ENCODE peak calls at places on chromosomes 4 and X, in ten cellular contexts. J is kidney epithelial cell; U is pancreas; F is CD4-positive, CD25-positive, alpha-beta regulatory T cell; O is stomach; E is lower lobe of right lung; X is bronchial epithelial cell; D is aorta; H is GM23248; L is HFF-Myc. I is an unnamed sample.

GRCh38 chr4:112840619-112841018 is 203.7 kb downstream of the LARP7 start:
- DNase-seq in J (no peak), X (no peak), U (no peak), F (no peak), D (no peak), E (no peak), O (no peak), H (no peak), L (no peak), I (no peak)

GRCh38 chr4:182222766-182223165 is 20.4 kb upstream of the TENM3 start:
- DNase-seq in E (no peak), U (no peak), F (no peak), X (no peak), H (no peak), O (no peak), L (no peak), J (no peak), D (no peak), I (no peak)

GRCh38 chrX:70172964-70173363 is 4.3 kb upstream of the DGAT2L6 start:
- DNase-seq in U (no peak), D (no peak), X (no peak), E (no peak), F (no peak), O (no peak), J (no peak), H (no peak), L (no peak), I (no peak)

GRCh38 chrX:7711167-7711566 is 131.8 kb upstream of the VCX start:
- DNase-seq in D (no peak), L (no peak), E (no peak), X (peak), F (no peak), O (no peak), H (peak), J (no peak), U (no peak), I (no peak)

GRCh38 chrX:135535077-135535630 is 14.7 kb downstream of the INTS6L start:
- DNase-seq in X (peak), U (no peak), H (no peak), L (no peak), O (no peak), J (no peak), F (no peak), D (no peak), E (no peak), I (no peak)

GRCh38 chr4:8231551-8232049 is 32.5 kb downstream of the SH3TC1 start:
- DNase-seq in L (no peak), D (no peak), F (no peak), U (no peak), X (no peak), E (no peak), O (no peak), H (no peak), J (no peak), I (no peak)

GRCh38 chrX:13752141-13752540 is 17.6 kb downstream of the OFD1 start:
- DNase-seq in H (no peak), L (no peak), O (no peak), E (no peak), J (no peak), U (no peak), D (no peak), F (no peak), X (peak), I (no peak)

GRCh38 chr4:168859888-168860694 is 150.0 kb downstream of the CBR4 start:
- DNase-seq in F (no peak), E (no peak), U (no peak), D (no peak), J (peak), O (no peak), X (no peak), L (no peak), H (no peak), I (no peak)

GRCh38 chr4:7714738-7715137 is 224.9 kb downstream of the AFAP1 start:
- DNase-seq in J (no peak), H (no peak), E (no peak), U (no peak), F (no peak), D (no peak), X (no peak), O (no peak), L (no peak), I (no peak)

GRCh38 chr4:179095585-179096228 is 1653.5 kb upstream of the AGA start:
- DNase-seq in F (no peak), D (no peak), X (peak), O (no peak), E (no peak), H (peak), J (peak), U (no peak), L (no peak), I (no peak)

GRCh38 chr4:40321671-40322131 is 13.4 kb upstream of the CHRNA9 start:
- DNase-seq in L (peak), U (no peak), D (no peak), F (no peak), H (peak), X (peak), J (no peak), E (no peak), O (no peak), I (no peak)

GRCh38 chr4:176226736-176227135 is 31.4 kb upstream of the SPATA4 start:
- DNase-seq in X (no peak), U (no peak), E (no peak), O (no peak), L (no peak), F (no peak), H (no peak), D (no peak), J (no peak), I (no peak)

GRCh38 chrX:10612215-10612614 is 8.2 kb downstream of the MID1 start:
- DNase-seq in D (no peak), L (no peak), E (no peak), H (peak), O (no peak), X (peak), U (no peak), F (no peak), J (no peak), I (no peak)

GRCh38 chr4:168183717-168184571 is 91.6 kb downstream of the ANXA10 start:
- DNase-seq in E (no peak), X (peak), O (no peak), D (no peak), F (no peak), H (peak), J (no peak), L (peak), U (no peak), I (peak)

GRCh38 chr4:187929024-187929423 is 66.5 kb upstream of the ZFP42 start:
- DNase-seq in O (no peak), L (no peak), X (no peak), E (no peak), U (no peak), H (no peak), J (no peak), D (no peak), F (no peak), I (no peak)

GRCh38 chr4:104500452-104500851 is 5.8 kb upstream of the CXXC4 start:
- DNase-seq in L (no peak), J (no peak), H (no peak), X (no peak), F (no peak), O (no peak), D (no peak), E (peak), U (peak), I (no peak)

GRCh38 chr4:109589605-109590004 is 29.6 kb downstream of the MCUB start:
- DNase-seq in D (no peak), J (no peak), L (no peak), U (no peak), O (no peak), E (no peak), F (no peak), X (no peak), H (no peak), I (no peak)

GRCh38 chrX:107448625-107449468 is 605 bp upstream of the FRMPD3 start:
- DNase-seq in X (no peak), L (no peak), O (no peak), H (peak), D (no peak), F (no peak), U (no peak), E (no peak), J (no peak), I (no peak)

GRCh38 chrX:16039834-16040233 is 83.5 kb upstream of the GRPR start:
- DNase-seq in J (no peak), D (no peak), H (no peak), F (no peak), L (no peak), O (no peak), X (no peak), E (no peak), U (no peak), I (no peak)

GRCh38 chrX:45806410-45807121 is 605.9 kb upstream of the DIPK2B start:
- DNase-seq in E (no peak), F (peak), J (peak), U (no peak), D (no peak), X (peak), L (peak), H (peak), O (no peak), I (no peak)

DNA sequence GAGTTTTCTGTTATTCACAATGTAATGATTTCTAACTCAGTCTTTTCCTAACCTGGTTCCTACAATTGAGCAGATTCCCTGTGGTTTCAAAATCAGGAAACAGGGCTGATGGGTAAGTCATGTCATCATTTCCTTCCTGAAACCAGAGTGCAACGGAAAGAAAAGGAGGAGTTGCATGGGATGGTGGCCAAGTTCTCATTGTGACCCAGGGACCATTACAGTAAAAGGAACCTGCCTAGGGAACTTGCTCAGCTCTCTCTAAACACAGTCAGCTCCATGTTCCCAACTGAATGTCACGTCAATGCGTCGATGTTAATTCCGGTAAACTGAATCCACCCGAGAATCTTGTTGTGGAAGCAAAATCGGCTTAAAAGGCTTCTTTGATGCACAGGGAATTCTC is 51.2 kb downstream of the LGI2 start:
- DNase-seq in U (peak), H (peak), D (no peak), F (no peak), J (no peak), E (no peak), O (no peak), L (no peak), X (peak), I (no peak)
- H3K4me3 ChIP-seq in U (no peak), H (peak), D (no peak), F (peak), J (no peak), E (peak), O (peak), L (no peak), X (no peak), I (no peak)

DNA sequence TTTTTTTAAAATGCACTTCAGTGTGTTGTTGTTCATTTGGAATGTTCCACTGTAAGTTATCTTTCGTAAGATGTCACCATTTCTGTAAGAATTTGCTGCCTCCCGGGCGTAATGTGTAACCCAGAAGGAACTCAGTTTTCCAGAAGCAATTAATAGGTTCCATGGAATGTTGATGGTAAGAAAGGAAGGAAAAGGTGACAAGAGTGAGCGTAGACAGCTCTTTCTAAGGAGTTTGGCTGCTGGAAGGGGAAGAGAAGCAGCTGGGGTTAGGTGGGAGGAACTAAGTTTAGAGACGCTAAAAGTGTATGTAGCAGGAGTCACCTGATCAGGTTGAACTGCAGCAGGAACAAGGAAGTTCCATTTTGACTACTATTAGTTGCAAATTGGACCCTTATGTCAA is 35.9 kb downstream of the PNMA5 start:
- DNase-seq in O (no peak), D (no peak), X (no peak), E (no peak), L (no peak), H (peak), J (no peak), U (no peak), F (no peak), I (no peak)
- H3K4me3 ChIP-seq in O (peak), D (no peak), X (no peak), E (no peak), L (peak), H (peak), J (no peak), U (no peak), F (no peak), I (peak)

DNA sequence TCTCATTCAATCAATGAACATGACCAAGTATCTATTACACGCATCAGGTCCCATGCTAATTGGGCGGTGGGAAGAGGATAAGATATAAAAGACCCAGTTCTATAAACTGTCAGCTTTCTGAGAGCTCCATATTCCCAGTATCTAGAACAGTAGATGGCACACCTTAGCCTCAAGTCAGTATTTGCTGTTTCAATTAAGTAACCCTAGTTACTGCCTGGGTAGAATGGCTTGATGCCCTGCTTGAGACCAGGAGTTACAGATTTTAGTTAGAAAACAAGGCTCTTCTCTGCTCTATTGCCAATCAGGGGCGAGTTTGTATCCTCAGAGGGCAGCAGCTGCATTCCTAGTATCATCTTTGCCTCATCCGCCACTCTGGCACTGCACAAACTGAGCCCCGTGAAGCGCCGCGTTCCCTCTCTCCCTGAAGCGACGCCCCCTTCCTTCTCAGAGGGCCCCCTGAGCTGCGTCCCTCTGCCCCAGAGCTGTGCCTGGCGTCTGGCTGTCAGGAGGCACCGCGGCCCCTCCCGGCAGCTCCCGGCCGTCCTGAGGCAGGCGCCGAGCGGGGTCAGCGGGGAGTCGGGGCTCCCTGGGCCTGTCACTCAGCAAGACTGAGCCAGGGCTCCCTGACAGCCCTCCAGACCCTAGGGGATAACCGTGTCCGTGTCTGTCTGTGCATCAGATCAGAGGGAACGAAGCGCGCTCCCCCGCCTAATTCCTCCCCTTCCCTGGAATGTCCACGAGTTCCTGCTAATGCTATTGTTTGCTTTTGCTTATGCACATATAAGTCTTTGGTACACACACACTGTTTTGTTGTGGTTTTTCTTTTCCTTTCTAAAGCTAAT is 212.4 kb upstream of the TTC29 start:
- DNase-seq in X (peak), O (peak), F (no peak), E (peak), D (peak), U (no peak), H (peak), J (no peak), L (no peak), I (no peak)
- H3K4me3 ChIP-seq in X (peak), O (peak), F (no peak), E (peak), D (peak), U (peak), H (peak), J (peak), L (peak), I (no peak)

DNA sequence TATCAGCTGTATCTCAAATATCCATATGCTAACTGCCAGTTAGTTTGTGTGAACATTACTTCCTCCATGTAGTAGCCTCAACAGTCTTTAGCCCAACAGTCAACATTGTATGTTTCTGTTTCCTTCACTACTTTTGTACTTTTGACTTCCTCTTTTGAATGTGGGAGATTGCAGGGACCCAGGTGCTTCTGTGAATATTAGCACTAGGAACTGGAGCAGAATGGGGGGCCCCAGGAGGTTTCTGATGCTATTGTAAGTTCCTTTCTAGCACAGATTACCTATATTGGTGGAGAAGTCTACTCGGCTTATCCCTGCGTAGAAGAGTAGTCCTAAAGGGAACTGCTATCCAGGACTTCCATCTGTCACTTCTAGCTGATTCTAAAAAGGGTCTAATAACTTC is 2.3 kb downstream of the PLAC8 start:
- DNase-seq in U (no peak), O (no peak), X (no peak), F (no peak), E (no peak), J (no peak), L (no peak), H (no peak), D (no peak), I (peak)
- H3K4me3 ChIP-seq in U (no peak), O (peak), X (no peak), F (peak), E (peak), J (no peak), L (no peak), H (no peak), D (no peak), I (peak)

GRCh38 chrX:1661922-1662221 is 47.0 kb downstream of the ASMT start:
- DNase-seq in D (no peak), F (no peak), L (no peak), J (no peak), H (no peak), E (no peak), X (no peak), O (no peak), U (no peak), I (no peak)
- H3K4me3 ChIP-seq in D (no peak), F (peak), L (no peak), J (no peak), H (no peak), E (peak), X (no peak), O (no peak), U (no peak), I (peak)

GRCh38 chr4:89836031-89836777 is 757 bp downstream of the SNCA start:
- DNase-seq in J (no peak), U (no peak), H (peak), E (no peak), D (peak), O (no peak), F (no peak), L (no peak), X (no peak), I (no peak)

GRCh38 chr4:89835413-89835812 is 1.5 kb downstream of the SNCA start:
- DNase-seq in F (no peak), O (no peak), J (no peak), E (no peak), L (no peak), U (no peak), D (no peak), X (no peak), H (no peak), I (no peak)

GRCh38 chr4:89837385-89837995 is 529 bp upstream of the SNCA start:
- DNase-seq in X (peak), L (no peak), H (peak), E (no peak), J (no peak), D (no peak), O (no peak), F (no peak), U (peak), I (no peak)

GRCh38 chr4:89838005-89838404 is 1.0 kb upstream of the SNCA start:
- DNase-seq in X (peak), E (no peak), O (no peak), L (no peak), U (no peak), F (no peak), H (peak), D (no peak), J (no peak), I (no peak)

GRCh38 chr4:89836897-89837384 is at the start of gene SNCA:
- DNase-seq in E (peak), L (no peak), D (peak), U (peak), X (peak), F (no peak), H (peak), O (peak), J (peak), I (no peak)
- H3K4me3 ChIP-seq in E (peak), L (peak), D (peak), U (peak), X (peak), F (peak), H (peak), O (peak), J (peak), I (no peak)

GRCh38 chrX:18394477-18394876 is 30.9 kb upstream of the CDKL5 start:
- DNase-seq in O (no peak), D (no peak), L (no peak), J (no peak), H (no peak), F (no peak), E (no peak), X (no peak), U (no peak), I (no peak)
- H3K4me3 ChIP-seq in O (no peak), D (no peak), L (no peak), J (no peak), H (no peak), F (no peak), E (no peak), X (no peak), U (no peak), I (no peak)

I was measured in GM12864.